ENCODE peak calls at places on chromosomes 12 and 14, in six cellular contexts. F, B, W, T, Q and G are unnamed samples.

GRCh38 chr14:103698380-103699260 is 16.6 kb downstream of the XRCC3 start:
- DNase-seq in F (no peak), B (peak), W (no peak), T (no peak), Q (no peak), G (no peak)

GRCh38 chr12:116368196-116369194 is 91.0 kb upstream of the MED13L start:
- DNase-seq in F (no peak), B (no peak), W (no peak), T (no peak), Q (no peak), G (no peak)

GRCh38 chr12:38258411-38258810 is 58.2 kb upstream of the ALG10B start:
- DNase-seq in F (no peak), B (no peak), W (no peak), T (no peak), Q (no peak), G (no peak)

GRCh38 chr14:62443796-62444195 is 601.5 kb downstream of the KCNH5 start:
- DNase-seq in F (peak), B (no peak), W (no peak), T (peak), Q (no peak), G (peak)

GRCh38 chr12:98911396-98911795 is 266.3 kb downstream of the APAF1 start:
- DNase-seq in F (no peak), B (no peak), W (no peak), T (no peak), Q (no peak), G (no peak)

GRCh38 chr12:59403259-59403932 is 192.4 kb upstream of the SLC16A7 start:
- DNase-seq in F (peak), B (no peak), W (peak), T (peak), Q (no peak), G (no peak)

GRCh38 chr12:123105427-123105826 is 45.5 kb downstream of the PITPNM2 start:
- DNase-seq in F (peak), B (no peak), W (no peak), T (no peak), Q (peak), G (no peak)

GRCh38 chr12:95151406-95151805 is 65.9 kb downstream of the FGD6 start:
- DNase-seq in F (no peak), B (no peak), W (no peak), T (peak), Q (no peak), G (no peak)

GRCh38 chr14:96100171-96101064 is 61.3 kb downstream of the C14orf132 start:
- DNase-seq in F (peak), B (peak), W (peak), T (peak), Q (peak), G (no peak)

GRCh38 chr12:109488051-109488665 is 10.7 kb downstream of the UBE3B start:
- DNase-seq in F (no peak), B (no peak), W (no peak), T (no peak), Q (no peak), G (no peak)

GRCh38 chr14:20456971-20457370 is 1.9 kb downstream of the APEX1 start:
- DNase-seq in F (no peak), B (no peak), W (no peak), T (no peak), Q (no peak), G (no peak)

GRCh38 chr12:26971963-26972362 is 33.7 kb downstream of the FGFR1OP2 start:
- DNase-seq in F (no peak), B (no peak), W (no peak), T (no peak), Q (no peak), G (no peak)

GRCh38 chr14:97603201-97603600 is 806.0 kb downstream of the VRK1 start:
- DNase-seq in F (no peak), B (no peak), W (no peak), T (no peak), Q (no peak), G (no peak)

GRCh38 chr12:121090576-121091125 is 42.0 kb upstream of the P2RX7 start:
- DNase-seq in F (no peak), B (no peak), W (no peak), T (no peak), Q (no peak), G (no peak)

GRCh38 chr12:1325666-1326065 is 268.7 kb downstream of the FBXL14 start:
- DNase-seq in F (no peak), B (no peak), W (no peak), T (peak), Q (no peak), G (no peak)

GRCh38 chr14:41609704-41610183 is 3.1 kb downstream of the LRFN5 start:
- DNase-seq in F (peak), B (peak), W (peak), T (no peak), Q (peak), G (no peak)

GRCh38 chr12:74415633-74416032 is 122.0 kb upstream of the ATXN7L3B start:
- DNase-seq in F (peak), B (no peak), W (no peak), T (peak), Q (no peak), G (no peak)

GRCh38 chr14:59321184-59321952 is 132.9 kb downstream of the DAAM1 start:
- DNase-seq in F (peak), B (no peak), W (no peak), T (peak), Q (no peak), G (no peak)

GRCh38 chr14:61929651-61930050 is 167.4 kb downstream of the SNAPC1 start:
- DNase-seq in F (no peak), B (no peak), W (no peak), T (no peak), Q (no peak), G (no peak)

GRCh38 chr12:70338531-70338930 is 27.6 kb upstream of the KCNMB4 start:
- DNase-seq in F (no peak), B (no peak), W (no peak), T (no peak), Q (no peak), G (no peak)

GRCh38 chr12:8692573-8692972 is 5.2 kb upstream of the RIMKLB start:
- DNase-seq in F (peak), B (no peak), W (peak), T (peak), Q (peak), G (no peak)

GRCh38 chr12:40375076-40375475 is 150.3 kb downstream of the LRRK2 start:
- DNase-seq in F (peak), B (no peak), W (no peak), T (no peak), Q (no peak), G (no peak)

GRCh38 chr12:80632835-80633234 is 74.6 kb upstream of the MYF6 start:
- DNase-seq in F (no peak), B (no peak), W (peak), T (peak), Q (no peak), G (no peak)

GRCh38 chr12:66662729-66663128 is 16.1 kb downstream of the GRIP1 start:
- DNase-seq in F (peak), B (no peak), W (no peak), T (peak), Q (no peak), G (peak)

GRCh38 chr12:89016970-89017778 is 335.1 kb downstream of the DUSP6 start:
- DNase-seq in F (peak), B (peak), W (peak), T (peak), Q (peak), G (no peak)

GRCh38 chr12:108129017-108129812 is at the start of gene WSCD2:
- DNase-seq in F (peak), B (peak), W (peak), T (peak), Q (no peak), G (no peak)

GRCh38 chr12:132719954-132720324 is 9.3 kb downstream of the PGAM5 start:
- DNase-seq in F (no peak), B (no peak), W (no peak), T (no peak), Q (no peak), G (no peak)

GRCh38 chr14:79986251-79986650 is 225.1 kb downstream of the DIO2 start:
- DNase-seq in F (peak), B (no peak), W (no peak), T (no peak), Q (no peak), G (no peak)

GRCh38 chr12:125773033-125773432 is 707.8 kb downstream of the AACS start:
- DNase-seq in F (no peak), B (no peak), W (peak), T (no peak), Q (no peak), G (no peak)

GRCh38 chr14:72196237-72196636 is 264.0 kb downstream of the RGS6 start:
- DNase-seq in F (no peak), B (no peak), W (no peak), T (no peak), Q (no peak), G (no peak)

GRCh38 chr12:27331927-27332324 is 710 bp upstream of the BMAL2 start:
- DNase-seq in F (no peak), B (no peak), W (no peak), T (peak), Q (no peak), G (no peak)

GRCh38 chr14:88765130-88765529 is 27.6 kb downstream of the EML5 start:
- DNase-seq in F (peak), B (no peak), W (no peak), T (peak), Q (no peak), G (no peak)

GRCh38 chr12:132395908-132396305 is 66.5 kb upstream of the GALNT9 start:
- DNase-seq in F (no peak), B (no peak), W (no peak), T (no peak), Q (no peak), G (no peak)

GRCh38 chr12:19873146-19873545 is 433.9 kb downstream of the AEBP2 start:
- DNase-seq in F (no peak), B (no peak), W (no peak), T (no peak), Q (no peak), G (no peak)

GRCh38 chr12:69933115-69933552 is 108.1 kb downstream of the MYRFL start:
- DNase-seq in F (no peak), B (no peak), W (no peak), T (no peak), Q (no peak), G (no peak)

GRCh38 chr14:69342928-69343525 is 55.1 kb downstream of the ERH start:
- DNase-seq in F (no peak), B (no peak), W (no peak), T (no peak), Q (no peak), G (no peak)

GRCh38 chr14:102445641-102446040 is 63.9 kb downstream of the ANKRD9 start:
- DNase-seq in F (no peak), B (no peak), W (no peak), T (no peak), Q (no peak), G (no peak)

GRCh38 chr12:45989277-45989856 is 1.0 kb downstream of the SCAF11 start:
- DNase-seq in F (peak), B (no peak), W (no peak), T (peak), Q (no peak), G (no peak)

GRCh38 chr12:130621696-130622298 is 94.3 kb downstream of the RIMBP2 start:
- DNase-seq in F (no peak), B (no peak), W (no peak), T (no peak), Q (no peak), G (no peak)

GRCh38 chr14:75470238-75470797 is 42.5 kb downstream of the JDP2 start:
- DNase-seq in F (no peak), B (no peak), W (no peak), T (no peak), Q (no peak), G (no peak)

GRCh38 chr14:75467763-75468162 is 39.9 kb downstream of the JDP2 start:
- DNase-seq in F (no peak), B (no peak), W (no peak), T (no peak), Q (no peak), G (no peak)

GRCh38 chr14:75471059-75471458 is 43.2 kb downstream of the JDP2 start:
- DNase-seq in F (no peak), B (no peak), W (no peak), T (no peak), Q (no peak), G (no peak)

GRCh38 chr14:75469164-75469563 is 41.3 kb downstream of the JDP2 start:
- DNase-seq in F (no peak), B (no peak), W (no peak), T (no peak), Q (no peak), G (no peak)

DNA sequence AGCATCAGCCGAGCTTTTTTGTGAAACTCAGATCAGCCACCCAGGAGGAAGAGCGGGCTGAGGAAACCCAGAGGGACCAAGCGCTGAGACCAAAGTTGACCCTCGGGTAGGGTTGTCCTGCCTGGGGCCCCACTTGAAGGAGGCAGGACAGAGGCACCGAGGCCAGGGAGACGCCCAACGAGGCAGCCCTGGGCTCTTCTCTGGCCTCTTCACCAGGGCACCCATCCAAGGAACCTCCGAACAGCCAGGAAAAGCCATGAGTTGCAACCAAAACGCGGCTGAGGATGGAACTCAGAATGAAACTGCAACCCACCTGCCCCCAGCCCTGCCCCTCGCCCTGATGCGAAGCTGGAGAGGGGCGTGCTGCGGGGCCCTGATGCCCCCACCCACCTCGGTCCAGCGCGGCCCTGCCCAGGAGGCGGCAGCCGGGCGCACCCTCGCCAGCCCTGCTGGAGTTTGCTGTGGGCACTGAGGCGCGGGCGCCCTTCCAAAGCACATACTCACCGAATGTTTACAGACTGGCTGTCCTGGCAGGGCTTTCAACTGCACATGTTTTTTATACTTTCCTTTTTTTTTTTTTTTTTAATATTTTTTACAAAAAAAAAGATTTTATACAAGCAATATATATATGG is 41.9 kb downstream of the JDP2 start:
- DNase-seq in F (no peak), B (peak), W (no peak), T (no peak), Q (no peak), G (no peak)
- H3K4me3 ChIP-seq in F (no peak), B (no peak), W (no peak), T (no peak), Q (no peak), G (no peak)

GRCh38 chr12:57244306-57244696 is 6.7 kb downstream of the STAC3 start:
- DNase-seq in F (no peak), B (no peak), W (no peak), T (no peak), Q (no peak), G (no peak)
- H3K4me3 ChIP-seq in F (no peak), B (peak), W (no peak), T (no peak), Q (no peak), G (no peak)

DNA sequence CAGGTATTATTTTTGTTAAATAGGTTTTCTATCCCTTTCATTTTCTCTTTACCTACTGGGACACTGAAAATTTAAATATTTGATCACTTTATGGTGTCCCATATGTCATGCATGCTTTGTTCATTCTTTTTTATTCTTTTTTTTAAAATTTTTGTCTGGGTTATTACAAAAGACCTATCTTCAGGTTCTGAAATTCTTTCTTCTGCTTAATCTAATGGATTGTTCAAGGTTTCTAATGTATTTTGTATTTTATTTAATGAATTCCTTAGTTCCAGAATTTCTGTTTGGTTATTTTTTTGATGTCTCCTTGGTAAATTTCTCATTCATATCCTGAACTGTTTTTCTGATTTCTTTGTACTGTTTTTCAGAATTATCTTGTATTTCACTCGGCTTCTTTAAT is 20.2 kb upstream of the VASH1 start:
- DNase-seq in F (no peak), B (no peak), W (no peak), T (no peak), Q (no peak), G (no peak)
- H3K4me3 ChIP-seq in F (no peak), B (no peak), W (no peak), T (no peak), Q (no peak), G (no peak)

GRCh38 chr12:24379038-24379437 is 429.6 kb upstream of the SOX5 start:
- DNase-seq in F (no peak), B (no peak), W (no peak), T (no peak), Q (no peak), G (no peak)
- H3K4me3 ChIP-seq in F (no peak), B (no peak), W (no peak), T (no peak), Q (no peak), G (no peak)

DNA sequence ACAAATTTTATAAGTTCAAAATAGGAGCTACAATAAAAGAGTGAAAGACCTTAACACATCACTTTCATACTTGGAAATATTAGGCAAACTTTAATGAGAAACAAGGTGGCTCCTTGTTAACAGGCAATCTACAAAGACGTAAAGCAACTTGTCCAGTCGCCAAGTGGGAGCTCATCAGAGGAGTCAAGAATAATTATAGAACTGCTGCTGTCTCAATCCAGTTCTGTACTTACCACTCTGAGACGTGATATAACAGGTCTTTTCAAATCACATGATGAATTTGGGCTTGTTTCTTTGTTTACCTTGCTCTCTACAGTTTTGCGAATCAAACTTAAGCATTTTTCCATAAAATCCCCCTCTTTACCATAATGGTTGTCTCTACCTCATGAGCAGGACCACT is 3.6 kb downstream of the YBX3 start:
- DNase-seq in F (no peak), B (peak), W (no peak), T (no peak), Q (no peak), G (no peak)
- H3K4me3 ChIP-seq in F (peak), B (peak), W (no peak), T (peak), Q (peak), G (peak)

DNA sequence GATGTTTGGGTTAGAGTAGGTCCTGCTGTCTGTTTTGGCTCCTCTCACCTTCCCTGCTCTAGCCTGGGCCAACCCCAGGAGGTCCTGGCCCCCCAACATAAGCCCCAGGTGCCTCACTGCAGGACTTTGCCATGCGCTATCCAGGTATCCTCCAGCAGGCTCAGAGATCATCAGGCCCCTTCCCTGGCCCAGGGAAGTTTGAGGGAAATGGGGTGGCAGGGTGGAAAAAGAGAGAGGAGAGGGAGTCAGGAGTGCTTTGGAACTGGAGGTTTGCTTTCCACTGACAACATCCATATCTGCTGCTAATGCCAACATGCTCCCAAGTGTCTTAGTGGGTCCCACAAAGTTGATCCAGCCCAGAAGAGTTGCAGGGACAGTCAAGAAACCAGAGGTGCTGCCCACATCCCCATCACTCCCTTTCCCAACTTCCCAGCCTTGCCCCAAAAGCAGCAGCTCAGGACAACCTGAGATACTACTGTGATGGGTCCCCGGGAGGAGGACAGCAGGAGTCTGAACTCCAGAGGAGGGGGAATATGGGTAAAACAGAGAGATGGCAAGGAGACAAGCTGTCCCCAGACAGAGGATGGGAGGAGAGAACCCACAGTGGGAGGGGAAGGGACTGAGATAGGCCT is 677 bp downstream of the TNS2 start:
- DNase-seq in F (no peak), B (peak), W (no peak), T (no peak), Q (no peak), G (no peak)
- H3K4me3 ChIP-seq in F (peak), B (peak), W (no peak), T (peak), Q (peak), G (no peak)

DNA sequence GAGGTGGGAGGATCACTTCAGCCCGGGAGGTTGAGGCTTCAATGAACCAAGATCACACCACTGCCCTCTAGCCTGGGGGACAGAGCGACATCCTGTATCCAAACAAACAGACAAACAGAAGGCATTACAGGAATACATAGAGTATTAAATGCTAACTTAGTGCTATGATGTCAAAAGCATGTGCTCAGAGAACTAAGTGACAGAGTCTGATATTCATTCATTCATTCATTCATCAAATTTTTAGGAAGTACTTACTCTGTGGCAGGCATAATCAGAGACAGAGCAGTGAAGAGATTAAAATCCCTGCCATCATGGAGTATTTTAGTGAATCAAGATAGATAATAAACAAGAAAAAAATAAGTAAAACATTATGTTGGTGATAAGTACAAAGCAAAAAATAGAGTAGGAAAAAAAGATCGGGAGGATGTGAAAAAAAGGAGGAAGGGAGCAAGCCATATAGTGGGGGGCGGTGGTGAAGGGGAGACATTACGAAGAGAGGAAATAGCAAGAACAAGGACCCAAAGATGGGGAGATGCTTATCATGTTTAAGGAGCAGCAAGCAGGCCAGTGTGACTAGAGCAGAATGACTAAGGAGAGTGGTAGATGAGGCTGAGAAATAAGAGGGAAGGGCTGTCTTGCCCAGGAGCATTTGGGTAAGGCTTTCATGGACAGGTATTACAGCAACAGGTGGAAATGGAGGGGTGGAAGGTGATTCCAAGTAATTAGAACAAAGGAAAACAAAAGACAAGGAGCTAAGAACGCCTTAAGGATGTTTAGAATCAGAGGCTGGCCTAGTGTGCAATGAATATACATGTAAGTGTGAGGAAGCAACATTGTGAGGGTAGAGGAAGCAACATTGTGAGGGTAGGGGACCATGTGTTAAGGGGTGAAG is 2.8 kb downstream of the MAP4K5 start:
- DNase-seq in F (no peak), B (no peak), W (no peak), T (peak), Q (no peak), G (no peak)
- H3K4me3 ChIP-seq in F (peak), B (peak), W (no peak), T (peak), Q (no peak), G (peak)

GRCh38 chr12:42789808-42790760 is 200.5 kb upstream of the PRICKLE1 start:
- DNase-seq in F (peak), B (no peak), W (no peak), T (no peak), Q (no peak), G (no peak)
- H3K4me3 ChIP-seq in F (no peak), B (no peak), W (no peak), T (no peak), Q (no peak), G (no peak)